ENCODE peak calls at places on chromosomes 4 and X, in five cellular contexts. One of them, this sample, is unnamed.
A peak's percentile ranks its signal among the peaks of the same experiment; 100 is the strongest.

GRCh38 chr4:101155859-101156430 is 191.4 kb downstream of the PPP3CA start:
- DNase-seq in ovary: no peak
- DNase-seq in nephron progenitor cell: no peak
- DNase-seq in A549: no peak
- DNase-seq in esophagus muscularis mucosa: no peak
- DNase-seq in this sample: no peak

GRCh38 chr4:180150818-180151217 is 2092.4 kb upstream of the TENM3 start:
- DNase-seq in nephron progenitor cell: no peak
- DNase-seq in A549: no peak
- DNase-seq in ovary: no peak
- DNase-seq in esophagus muscularis mucosa: no peak
- DNase-seq in this sample: no peak

GRCh38 chrX:8726031-8726652 is 5.8 kb downstream of the ANOS1 start:
- DNase-seq in A549: no peak
- DNase-seq in esophagus muscularis mucosa: no peak
- DNase-seq in nephron progenitor cell: no peak
- DNase-seq in ovary: no peak
- DNase-seq in this sample: no peak

GRCh38 chrX:34849371-34849770 is 93.2 kb upstream of the FAM47B start:
- DNase-seq in esophagus muscularis mucosa: no peak
- DNase-seq in nephron progenitor cell: no peak
- DNase-seq in A549: no peak
- DNase-seq in ovary: no peak
- DNase-seq in this sample: no peak

GRCh38 chr4:15438939-15439524 is 11.2 kb downstream of the C1QTNF7 start:
- DNase-seq in A549: no peak
- DNase-seq in esophagus muscularis mucosa: peak; percentile 29
- DNase-seq in nephron progenitor cell: no peak
- DNase-seq in ovary: no peak
- DNase-seq in this sample: no peak

GRCh38 chr4:80189956-80190671 is 7.2 kb upstream of the PRDM8 start:
- DNase-seq in nephron progenitor cell: no peak
- DNase-seq in A549: no peak
- DNase-seq in ovary: no peak
- DNase-seq in esophagus muscularis mucosa: no peak
- DNase-seq in this sample: no peak

GRCh38 chr4:48546336-48546735 is 56.3 kb downstream of the ZAR1 start:
- DNase-seq in esophagus muscularis mucosa: no peak
- DNase-seq in A549: no peak
- DNase-seq in nephron progenitor cell: peak; percentile 35
- DNase-seq in ovary: no peak
- DNase-seq in this sample: no peak

GRCh38 chr4:80221161-80221560 is 23.9 kb downstream of the PRDM8 start:
- DNase-seq in esophagus muscularis mucosa: no peak
- DNase-seq in ovary: no peak
- DNase-seq in nephron progenitor cell: no peak
- DNase-seq in A549: no peak
- DNase-seq in this sample: no peak

GRCh38 chr4:4406455-4407298 is 19.8 kb downstream of the NSG1 start:
- DNase-seq in ovary: no peak
- DNase-seq in nephron progenitor cell: no peak
- DNase-seq in A549: no peak
- DNase-seq in esophagus muscularis mucosa: no peak
- DNase-seq in this sample: peak; percentile 35

GRCh38 chr4:122652379-122652778 is 31.5 kb upstream of the IL21 start:
- DNase-seq in ovary: peak; percentile 15
- DNase-seq in esophagus muscularis mucosa: no peak
- DNase-seq in nephron progenitor cell: peak; percentile 12
- DNase-seq in A549: peak; percentile 7
- DNase-seq in this sample: no peak

GRCh38 chr4:88003261-88003660 is 4.2 kb upstream of the PKD2 start:
- DNase-seq in A549: no peak
- DNase-seq in esophagus muscularis mucosa: no peak
- DNase-seq in nephron progenitor cell: no peak
- DNase-seq in ovary: no peak
- DNase-seq in this sample: no peak

GRCh38 chr4:13455411-13455810 is 28.7 kb downstream of the RAB28 start:
- DNase-seq in A549: no peak
- DNase-seq in ovary: no peak
- DNase-seq in nephron progenitor cell: no peak
- DNase-seq in esophagus muscularis mucosa: no peak
- DNase-seq in this sample: peak; percentile 25

GRCh38 chr4:48899950-48900349 is 6.6 kb downstream of the OCIAD2 start:
- DNase-seq in A549: no peak
- DNase-seq in nephron progenitor cell: no peak
- DNase-seq in esophagus muscularis mucosa: no peak
- DNase-seq in ovary: no peak
- DNase-seq in this sample: no peak

GRCh38 chrX:1411331-1411730 is 19.4 kb upstream of the SLC25A6 start:
- DNase-seq in esophagus muscularis mucosa: no peak
- DNase-seq in A549: no peak
- DNase-seq in ovary: no peak
- DNase-seq in nephron progenitor cell: no peak
- DNase-seq in this sample: no peak

GRCh38 chr4:20532871-20533870 is 167.1 kb upstream of the PACRGL start:
- DNase-seq in ovary: no peak
- DNase-seq in esophagus muscularis mucosa: no peak
- DNase-seq in nephron progenitor cell: no peak
- DNase-seq in A549: no peak
- DNase-seq in this sample: no peak

GRCh38 chr4:185309770-185310169 is 86.0 kb downstream of the LRP2BP start:
- DNase-seq in A549: no peak
- DNase-seq in nephron progenitor cell: no peak
- DNase-seq in esophagus muscularis mucosa: no peak
- DNase-seq in ovary: no peak
- DNase-seq in this sample: no peak

GRCh38 chr4:53192017-53192416 is 173.8 kb downstream of the SCFD2 start:
- DNase-seq in nephron progenitor cell: no peak
- DNase-seq in esophagus muscularis mucosa: no peak
- DNase-seq in A549: no peak
- DNase-seq in ovary: no peak
- DNase-seq in this sample: no peak

GRCh38 chr4:156537275-156537674 is 434.3 kb downstream of the PDGFC start:
- DNase-seq in esophagus muscularis mucosa: no peak
- DNase-seq in nephron progenitor cell: no peak
- DNase-seq in ovary: no peak
- DNase-seq in A549: no peak
- DNase-seq in this sample: no peak

GRCh38 chr4:98430708-98431403 is 169.7 kb downstream of the RAP1GDS1 start:
- DNase-seq in nephron progenitor cell: no peak
- DNase-seq in ovary: no peak
- DNase-seq in esophagus muscularis mucosa: no peak
- DNase-seq in A549: peak; percentile 66
- DNase-seq in this sample: no peak

GRCh38 chr4:43456383-43456782 is 563.9 kb downstream of the GRXCR1 start:
- DNase-seq in ovary: no peak
- DNase-seq in A549: no peak
- DNase-seq in nephron progenitor cell: no peak
- DNase-seq in esophagus muscularis mucosa: no peak
- DNase-seq in this sample: no peak

GRCh38 chr4:1247811-1248261 is 1.1 kb downstream of the CTBP1 start:
- DNase-seq in ovary: no peak
- DNase-seq in A549: no peak
- DNase-seq in esophagus muscularis mucosa: no peak
- DNase-seq in nephron progenitor cell: no peak
- DNase-seq in this sample: no peak

GRCh38 chrX:129631850-129632249 is 22.9 kb downstream of the APLN start:
- DNase-seq in esophagus muscularis mucosa: no peak
- DNase-seq in A549: no peak
- DNase-seq in ovary: no peak
- DNase-seq in nephron progenitor cell: no peak
- DNase-seq in this sample: no peak

GRCh38 chrX:17833954-17834353 is 27.1 kb downstream of the RAI2 start:
- DNase-seq in nephron progenitor cell: no peak
- DNase-seq in A549: no peak
- DNase-seq in ovary: no peak
- DNase-seq in esophagus muscularis mucosa: no peak
- DNase-seq in this sample: no peak

GRCh38 chrX:152915541-152916241 is 17.8 kb downstream of the ZNF185 start:
- DNase-seq in nephron progenitor cell: peak; percentile 56
- DNase-seq in A549: peak; percentile 51
- DNase-seq in esophagus muscularis mucosa: no peak
- DNase-seq in ovary: no peak
- DNase-seq in this sample: no peak

GRCh38 chrX:38754102-38754790 is 47.0 kb upstream of the MID1IP1 start:
- DNase-seq in esophagus muscularis mucosa: no peak
- DNase-seq in nephron progenitor cell: peak; percentile 32
- DNase-seq in ovary: peak; percentile 11
- DNase-seq in A549: no peak
- DNase-seq in this sample: no peak

GRCh38 chr4:102299708-102300107 is 45.6 kb downstream of the SLC39A8 start:
- DNase-seq in esophagus muscularis mucosa: no peak
- DNase-seq in ovary: peak; percentile 10
- DNase-seq in nephron progenitor cell: peak; percentile 31
- DNase-seq in A549: peak; percentile 8
- DNase-seq in this sample: no peak

GRCh38 chrX:56068274-56068758 is 163.8 kb upstream of the KLF8 start:
- DNase-seq in esophagus muscularis mucosa: no peak
- DNase-seq in ovary: no peak
- DNase-seq in nephron progenitor cell: no peak
- DNase-seq in A549: no peak
- DNase-seq in this sample: no peak

GRCh38 chr4:155445306-155445705 is 68.5 kb upstream of the MAP9 start:
- DNase-seq in ovary: no peak
- DNase-seq in A549: no peak
- DNase-seq in nephron progenitor cell: no peak
- DNase-seq in esophagus muscularis mucosa: no peak
- DNase-seq in this sample: no peak

GRCh38 chr4:130403221-130403620 is 1307.3 kb downstream of the C4orf33 start:
- DNase-seq in A549: no peak
- DNase-seq in nephron progenitor cell: no peak
- DNase-seq in ovary: no peak
- DNase-seq in esophagus muscularis mucosa: no peak
- DNase-seq in this sample: no peak

GRCh38 chr4:123250843-123251242 is 145.8 kb upstream of the SPRY1 start:
- DNase-seq in ovary: peak; percentile 21
- DNase-seq in esophagus muscularis mucosa: no peak
- DNase-seq in nephron progenitor cell: no peak
- DNase-seq in A549: no peak
- DNase-seq in this sample: peak; percentile 65

This sample was measured in Right ventricle myocardium inferior.